ENCODE peak calls at places on chromosomes 7 and 10, in six cellular contexts. One of them, this sample, is unnamed.

GRCh38 chr7:414681-415560 is 104.7 kb downstream of the PDGFA start:
- DNase-seq in progenitor cell of endocrine pancreas: no peak
- DNase-seq in stomach: no peak
- DNase-seq in activated naive CD4-positive, alpha-beta T cell treated with anti-CD3 and anti-CD28 coated beads for 36 hours: no peak
- DNase-seq in NAMALWA: no peak
- DNase-seq in COR-L47: no peak
- DNase-seq in this sample: no peak

GRCh38 chr10:51685768-51686167 is 13.6 kb downstream of the CSTF2T start:
- DNase-seq in stomach: no peak
- DNase-seq in COR-L47: no peak
- DNase-seq in progenitor cell of endocrine pancreas: no peak
- DNase-seq in NAMALWA: no peak
- DNase-seq in activated naive CD4-positive, alpha-beta T cell treated with anti-CD3 and anti-CD28 coated beads for 36 hours: no peak
- DNase-seq in this sample: peak

GRCh38 chr7:120473352-120473751 is 200.4 kb downstream of the KCND2 start:
- DNase-seq in activated naive CD4-positive, alpha-beta T cell treated with anti-CD3 and anti-CD28 coated beads for 36 hours: no peak
- DNase-seq in NAMALWA: no peak
- DNase-seq in COR-L47: no peak
- DNase-seq in stomach: no peak
- DNase-seq in progenitor cell of endocrine pancreas: no peak
- DNase-seq in this sample: no peak

GRCh38 chr7:16762177-16762576 is 8.6 kb downstream of the TSPAN13 start:
- DNase-seq in activated naive CD4-positive, alpha-beta T cell treated with anti-CD3 and anti-CD28 coated beads for 36 hours: no peak
- DNase-seq in stomach: no peak
- DNase-seq in NAMALWA: no peak
- DNase-seq in COR-L47: no peak
- DNase-seq in progenitor cell of endocrine pancreas: no peak
- DNase-seq in this sample: no peak

GRCh38 chr7:69739182-69739581 is 140.9 kb downstream of the AUTS2 start:
- DNase-seq in activated naive CD4-positive, alpha-beta T cell treated with anti-CD3 and anti-CD28 coated beads for 36 hours: peak
- DNase-seq in progenitor cell of endocrine pancreas: no peak
- DNase-seq in NAMALWA: peak
- DNase-seq in COR-L47: no peak
- DNase-seq in stomach: no peak
- DNase-seq in this sample: no peak

GRCh38 chr10:1400129-1400865 is 337.0 kb downstream of the ADARB2 start:
- DNase-seq in progenitor cell of endocrine pancreas: no peak
- DNase-seq in COR-L47: no peak
- DNase-seq in activated naive CD4-positive, alpha-beta T cell treated with anti-CD3 and anti-CD28 coated beads for 36 hours: no peak
- DNase-seq in stomach: peak
- DNase-seq in NAMALWA: no peak
- DNase-seq in this sample: peak

GRCh38 chr7:14321947-14322346 is 332.5 kb upstream of the ETV1 start:
- DNase-seq in activated naive CD4-positive, alpha-beta T cell treated with anti-CD3 and anti-CD28 coated beads for 36 hours: no peak
- DNase-seq in progenitor cell of endocrine pancreas: no peak
- DNase-seq in NAMALWA: no peak
- DNase-seq in COR-L47: peak
- DNase-seq in stomach: peak
- DNase-seq in this sample: no peak

GRCh38 chr7:154853727-154854095 is 149.2 kb downstream of the PAXIP1 start:
- DNase-seq in stomach: no peak
- DNase-seq in NAMALWA: no peak
- DNase-seq in activated naive CD4-positive, alpha-beta T cell treated with anti-CD3 and anti-CD28 coated beads for 36 hours: no peak
- DNase-seq in COR-L47: no peak
- DNase-seq in progenitor cell of endocrine pancreas: no peak
- DNase-seq in this sample: peak

GRCh38 chr7:103735377-103735776 is 254.1 kb downstream of the RELN start:
- DNase-seq in NAMALWA: no peak
- DNase-seq in stomach: no peak
- DNase-seq in COR-L47: no peak
- DNase-seq in progenitor cell of endocrine pancreas: no peak
- DNase-seq in activated naive CD4-positive, alpha-beta T cell treated with anti-CD3 and anti-CD28 coated beads for 36 hours: no peak
- DNase-seq in this sample: peak

GRCh38 chr7:539731-540411 is 20.2 kb upstream of the PDGFA start:
- DNase-seq in progenitor cell of endocrine pancreas: no peak
- DNase-seq in NAMALWA: no peak
- DNase-seq in COR-L47: no peak
- DNase-seq in stomach: peak
- DNase-seq in activated naive CD4-positive, alpha-beta T cell treated with anti-CD3 and anti-CD28 coated beads for 36 hours: no peak
- DNase-seq in this sample: peak

GRCh38 chr10:16777473-16778370 is 39.5 kb downstream of the RSU1 start:
- DNase-seq in COR-L47: peak
- DNase-seq in progenitor cell of endocrine pancreas: no peak
- DNase-seq in NAMALWA: peak
- DNase-seq in activated naive CD4-positive, alpha-beta T cell treated with anti-CD3 and anti-CD28 coated beads for 36 hours: no peak
- DNase-seq in stomach: no peak
- DNase-seq in this sample: peak

GRCh38 chr10:24556746-24557742 is 166.6 kb downstream of the ARHGAP21 start:
- DNase-seq in stomach: no peak
- DNase-seq in COR-L47: no peak
- DNase-seq in activated naive CD4-positive, alpha-beta T cell treated with anti-CD3 and anti-CD28 coated beads for 36 hours: peak
- DNase-seq in progenitor cell of endocrine pancreas: no peak
- DNase-seq in NAMALWA: peak
- DNase-seq in this sample: peak

GRCh38 chr7:141649137-141649864 is 52.7 kb downstream of the DENND11 start:
- DNase-seq in stomach: no peak
- DNase-seq in NAMALWA: no peak
- DNase-seq in progenitor cell of endocrine pancreas: no peak
- DNase-seq in activated naive CD4-positive, alpha-beta T cell treated with anti-CD3 and anti-CD28 coated beads for 36 hours: no peak
- DNase-seq in COR-L47: no peak
- DNase-seq in this sample: no peak

GRCh38 chr10:68087338-68088029 is 12.4 kb upstream of the HERC4 start:
- DNase-seq in stomach: no peak
- DNase-seq in NAMALWA: no peak
- DNase-seq in progenitor cell of endocrine pancreas: no peak
- DNase-seq in activated naive CD4-positive, alpha-beta T cell treated with anti-CD3 and anti-CD28 coated beads for 36 hours: no peak
- DNase-seq in COR-L47: no peak
- DNase-seq in this sample: no peak

This sample was measured in HT1080.